ENCODE peak calls at places on chromosomes 16 and 17, in ten cellular contexts. Y is neural progenitor cell, X is aorta, M is OCI-LY7, Q is endodermal cell, R is tibial nerve, N is heart left ventricle, O is heart right ventricle, V is PC-3, F is PC-9. E is an unnamed sample. For H3K4me1, the result is how much of the 10 kb centered on the place peaks cover.

GRCh38 chr17:27651411-27652345 is 20.7 kb downstream of the LGALS9 start:
- DNase-seq in Y (peak), X (peak), M (peak), Q (peak), R (peak), N (peak), O (peak), V (peak), F (no peak), E (peak)

GRCh38 chr16:11470676-11471415 is 115.9 kb downstream of the LITAF start:
- DNase-seq in Y (no peak), X (no peak), M (no peak), Q (no peak), R (no peak), N (no peak), O (no peak), V (no peak), F (no peak), E (no peak)

GRCh38 chr17:2056221-2057129 is 1.6 kb downstream of the HIC1 start:
- DNase-seq in Y (peak), X (no peak), M (no peak), Q (peak), R (no peak), N (peak), O (no peak), V (no peak), F (no peak), E (peak)

GRCh38 chr16:67391424-67392300 is 1.6 kb downstream of the TPPP3 start:
- DNase-seq in Y (no peak), X (no peak), M (no peak), Q (no peak), R (no peak), N (peak), O (no peak), V (no peak), F (no peak), E (peak)

GRCh38 chr17:76473541-76473985 is 6.2 kb downstream of the AANAT start:
- DNase-seq in Y (peak), X (no peak), M (no peak), Q (peak), R (no peak), N (no peak), O (no peak), V (no peak), F (no peak), E (peak)

GRCh38 chr16:81888520-81889394 is 109.7 kb downstream of the PLCG2 start:
- DNase-seq in Y (no peak), X (no peak), M (no peak), Q (no peak), R (no peak), N (no peak), O (no peak), V (no peak), F (peak), E (no peak)

GRCh38 chr17:77471984-77472836 is 331.4 kb downstream of the SEC14L1 start:
- DNase-seq in Y (peak), X (no peak), M (peak), Q (peak), R (no peak), N (peak), O (peak), V (no peak), F (no peak), E (no peak)

GRCh38 chr16:47311738-47312505 is 148.9 kb downstream of the ITFG1 start:
- DNase-seq in Y (peak), X (no peak), M (peak), Q (peak), R (no peak), N (no peak), O (no peak), V (peak), F (peak), E (no peak)

GRCh38 chr16:71923941-71924690 is 28.8 kb downstream of the IST1 start:
- DNase-seq in Y (no peak), X (no peak), M (no peak), Q (no peak), R (no peak), N (no peak), O (no peak), V (peak), F (no peak), E (peak)

GRCh38 chr16:4407543-4408322 is 8.7 kb downstream of the CORO7 start:
- DNase-seq in Y (no peak), X (no peak), M (no peak), Q (no peak), R (no peak), N (no peak), O (no peak), V (peak), F (no peak), E (peak)

GRCh38 chr16:26963109-26963508 is 103.6 kb upstream of the C16orf82 start:
- DNase-seq in Y (peak), X (no peak), M (peak), Q (peak), R (no peak), N (no peak), O (no peak), V (no peak), F (no peak), E (no peak)

GRCh38 chr16:7504844-7505243 is 172.2 kb downstream of the RBFOX1 start:
- DNase-seq in Y (no peak), X (no peak), M (no peak), Q (no peak), R (no peak), N (peak), O (no peak), V (no peak), F (no peak), E (no peak)

GRCh38 chr17:2250140-2251095 is 53.2 kb downstream of the SMG6 start:
- DNase-seq in Y (no peak), X (no peak), M (no peak), Q (no peak), R (no peak), N (no peak), O (no peak), V (no peak), F (no peak), E (no peak)

GRCh38 chr17:5951912-5952311 is 118.3 kb upstream of the WSCD1 start:
- DNase-seq in Y (no peak), X (no peak), M (no peak), Q (no peak), R (no peak), N (no peak), O (no peak), V (no peak), F (no peak), E (no peak)

GRCh38 chr16:47990676-47991075 is 165.1 kb downstream of the ABCC12 start:
- DNase-seq in Y (no peak), X (no peak), M (no peak), Q (no peak), R (no peak), N (no peak), O (no peak), V (no peak), F (no peak), E (no peak)

GRCh38 chr16:12976936-12977335 is 75.5 kb downstream of the SHISA9 start:
- DNase-seq in Y (peak), X (no peak), M (no peak), Q (peak), R (no peak), N (no peak), O (no peak), V (no peak), F (no peak), E (no peak)

GRCh38 chr17:7932949-7933348 is 943 bp downstream of the CNTROB start:
- DNase-seq in Y (peak), X (peak), M (peak), Q (peak), R (no peak), N (peak), O (no peak), V (peak), F (peak), E (peak)

GRCh38 chr17:46984892-46985291 is 5.8 kb upstream of the RPRML start:
- DNase-seq in Y (no peak), X (no peak), M (no peak), Q (no peak), R (no peak), N (no peak), O (no peak), V (no peak), F (no peak), E (no peak)
- H3K27ac ChIP-seq in Y (no peak), X (no peak), M (no peak), Q (no peak), R (no peak), N (peak), O (peak), V (no peak), F (no peak), E (no peak)

GRCh38 chr17:29078183-29079045 is 35.5 kb downstream of the PIPOX start:
- DNase-seq in Y (no peak), X (no peak), M (no peak), Q (no peak), R (no peak), N (peak), O (peak), V (peak), F (no peak), E (no peak)

GRCh38 chr17:29079887-29080286 is 36.9 kb downstream of the PIPOX start:
- DNase-seq in Y (no peak), X (no peak), M (no peak), Q (no peak), R (no peak), N (no peak), O (no peak), V (no peak), F (no peak), E (no peak)

GRCh38 chr17:29079433-29079832 is 36.5 kb downstream of the PIPOX start:
- DNase-seq in Y (no peak), X (no peak), M (no peak), Q (no peak), R (no peak), N (no peak), O (no peak), V (no peak), F (no peak), E (no peak)

GRCh38 chr17:29077320-29077719 is 34.4 kb downstream of the PIPOX start:
- DNase-seq in Y (no peak), X (no peak), M (no peak), Q (no peak), R (no peak), N (no peak), O (no peak), V (no peak), F (no peak), E (no peak)

DNA sequence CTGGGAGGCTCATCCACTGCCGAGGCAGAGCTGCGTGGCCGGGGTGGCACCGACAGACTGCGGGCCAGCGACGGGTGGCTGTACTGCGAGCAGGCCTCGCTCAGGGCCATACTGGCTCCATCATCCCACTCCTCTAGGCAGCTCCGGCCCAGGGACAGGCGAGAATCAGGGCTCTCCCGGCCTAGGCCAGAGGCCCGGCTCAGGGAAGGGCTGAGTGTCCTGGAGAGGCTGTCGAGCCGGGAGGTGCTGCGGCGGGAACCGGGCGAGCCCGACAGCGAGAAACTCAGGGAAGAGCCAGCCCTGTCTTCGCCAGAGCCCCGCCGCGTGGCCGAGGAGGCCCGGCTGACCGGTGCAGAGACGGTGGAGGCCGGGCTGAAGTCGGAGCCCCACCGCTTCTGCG is 37.4 kb downstream of the PIPOX start:
- DNase-seq in Y (no peak), X (no peak), M (no peak), Q (no peak), R (no peak), N (no peak), O (no peak), V (no peak), F (no peak), E (peak)
- H3K4me1 ChIP-seq in Y (under half), X (under half), M (under half), Q (under half), R (under half), N (under half), O (under half), V (under half), F (under half), E (under half)

GRCh38 chr16:57480127-57480753 is 6.1 kb downstream of the DOK4 start:
- DNase-seq in Y (no peak), X (peak), M (no peak), Q (peak), R (no peak), N (peak), O (no peak), V (no peak), F (no peak), E (peak)
- H3K27ac ChIP-seq in Y (no peak), X (peak), M (no peak), Q (no peak), R (peak), N (peak), O (peak), V (no peak), F (no peak), E (no peak)

DNA sequence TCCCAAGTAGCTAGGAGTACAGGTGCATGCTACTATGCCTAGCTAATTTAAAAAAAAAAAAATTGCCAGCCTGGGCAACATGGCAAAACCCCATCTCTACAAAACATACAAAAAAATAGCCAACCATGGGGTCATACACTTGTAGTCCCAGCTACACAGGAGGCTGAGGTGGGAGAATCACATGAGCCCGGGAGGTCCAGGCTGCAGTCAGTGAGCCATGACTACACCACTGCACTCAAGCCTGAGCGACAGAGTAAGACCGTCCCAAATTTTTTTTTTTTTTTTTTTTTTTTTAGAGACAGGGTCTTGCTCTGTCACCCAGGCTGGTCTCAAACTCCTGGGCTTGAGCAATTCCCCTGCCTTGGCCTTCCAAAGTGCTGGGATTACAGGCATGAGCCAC is 14.8 kb downstream of the CHAD start:
- DNase-seq in Y (no peak), X (no peak), M (no peak), Q (no peak), R (no peak), N (no peak), O (no peak), V (no peak), F (peak), E (no peak)
- H3K4me1 ChIP-seq in Y (under half), X (under half), M (under half), Q (under half), R (under half), N (under half), O (under half), V (under half), F (half or more), E (under half)

GRCh38 chr16:54402873-54403272 is 116.3 kb upstream of the IRX3 start:
- DNase-seq in Y (no peak), X (no peak), M (no peak), Q (peak), R (no peak), N (no peak), O (no peak), V (no peak), F (no peak), E (no peak)

GRCh38 chr16:54400261-54400660 is 113.7 kb upstream of the IRX3 start:
- DNase-seq in Y (no peak), X (no peak), M (no peak), Q (peak), R (no peak), N (peak), O (no peak), V (no peak), F (no peak), E (no peak)

GRCh38 chr16:54407596-54407995 is 121.0 kb upstream of the IRX3 start:
- DNase-seq in Y (no peak), X (no peak), M (no peak), Q (peak), R (no peak), N (no peak), O (no peak), V (no peak), F (no peak), E (no peak)

GRCh38 chr16:54402270-54402669 is 115.7 kb upstream of the IRX3 start:
- DNase-seq in Y (no peak), X (no peak), M (no peak), Q (peak), R (no peak), N (peak), O (peak), V (no peak), F (no peak), E (peak)

DNA sequence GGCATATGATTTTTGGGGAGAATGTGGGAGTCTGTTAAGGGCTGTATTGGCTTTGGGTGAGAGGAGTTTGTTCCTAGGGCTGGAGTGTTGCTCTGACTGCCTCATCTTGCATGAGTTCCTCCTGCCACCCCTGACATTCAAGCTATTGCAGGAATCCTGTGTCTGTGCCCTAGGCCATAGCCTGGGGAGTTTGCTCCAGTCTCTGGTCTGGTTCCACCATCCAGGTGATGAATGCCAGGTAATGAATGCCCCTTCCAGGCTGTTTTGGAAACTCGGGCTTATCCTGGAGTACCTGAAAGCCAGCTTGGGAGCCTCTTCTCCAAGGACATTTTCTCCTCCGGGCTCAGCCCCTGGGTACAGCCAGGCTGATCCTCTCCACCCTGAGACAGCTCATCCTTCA is 117.0 kb upstream of the IRX3 start:
- DNase-seq in Y (no peak), X (no peak), M (no peak), Q (peak), R (no peak), N (no peak), O (no peak), V (no peak), F (no peak), E (no peak)
- H3K27ac ChIP-seq in Y (no peak), X (no peak), M (no peak), Q (no peak), R (no peak), N (no peak), O (no peak), V (no peak), F (no peak), E (no peak)

GRCh38 chr16:89384282-89384681 is 106.1 kb downstream of the ANKRD11 start:
- DNase-seq in Y (no peak), X (no peak), M (no peak), Q (no peak), R (no peak), N (no peak), O (no peak), V (no peak), F (no peak), E (no peak)

GRCh38 chr16:89385712-89386111 is 104.6 kb downstream of the ANKRD11 start:
- DNase-seq in Y (no peak), X (no peak), M (no peak), Q (no peak), R (no peak), N (no peak), O (no peak), V (no peak), F (no peak), E (peak)

GRCh38 chr16:89381788-89382187 is 108.6 kb downstream of the ANKRD11 start:
- DNase-seq in Y (no peak), X (no peak), M (no peak), Q (no peak), R (no peak), N (no peak), O (no peak), V (no peak), F (no peak), E (peak)

GRCh38 chr16:89380681-89381080 is 109.7 kb downstream of the ANKRD11 start:
- DNase-seq in Y (no peak), X (no peak), M (no peak), Q (no peak), R (no peak), N (no peak), O (no peak), V (no peak), F (no peak), E (no peak)

GRCh38 chr16:89383095-89384003 is 107.0 kb downstream of the ANKRD11 start:
- DNase-seq in Y (peak), X (no peak), M (no peak), Q (peak), R (no peak), N (peak), O (peak), V (peak), F (peak), E (peak)
- H3K4me1 ChIP-seq in Y (under half), X (under half), M (under half), Q (under half), R (half or more), N (under half), O (half or more), V (under half), F (under half), E (under half)

GRCh38 chr17:57593739-57594462 is 151.2 kb downstream of the CCDC182 start:
- DNase-seq in Y (no peak), X (peak), M (no peak), Q (no peak), R (no peak), N (no peak), O (no peak), V (no peak), F (no peak), E (no peak)
- H3K27ac ChIP-seq in Y (no peak), X (no peak), M (no peak), Q (no peak), R (no peak), N (no peak), O (no peak), V (no peak), F (no peak), E (no peak)

GRCh38 chr17:38749222-38750043 is 1.3 kb upstream of the PCGF2 start:
- DNase-seq in Y (peak), X (peak), M (no peak), Q (peak), R (peak), N (peak), O (peak), V (peak), F (peak), E (peak)
- H3K4me1 ChIP-seq in Y (under half), X (under half), M (half or more), Q (under half), R (half or more), N (under half), O (half or more), V (under half), F (under half), E (under half)